ENCODE peak calls at places on chromosomes 16 and 17, in seven cellular contexts. R, K, Y, F, E, H and N are unnamed samples.

GRCh38 chr16:27177031-27177774 is 26.1 kb upstream of the KDM8 start:
- DNase-seq in R (no peak), K (no peak), Y (no peak), F (no peak), E (no peak), H (no peak), N (no peak)

GRCh38 chr17:14724770-14725169 is 423.9 kb downstream of the HS3ST3B1 start:
- DNase-seq in R (no peak), K (no peak), Y (no peak), F (no peak), E (no peak), H (no peak), N (no peak)

GRCh38 chr16:5025171-5025632 is 8.5 kb downstream of the NAGPA start:
- DNase-seq in R (peak; percentile 39), K (no peak), Y (no peak), F (no peak), E (no peak), H (peak; percentile 55), N (peak; percentile 50)

GRCh38 chr16:4273858-4274291 is 1.1 kb upstream of the TFAP4 start:
- DNase-seq in R (no peak), K (peak; percentile 51), Y (peak; percentile 32), F (no peak), E (peak; percentile 77), H (no peak), N (peak; percentile 73)

GRCh38 chr17:81396722-81397313 is 1.6 kb downstream of the BAHCC1 start:
- DNase-seq in R (no peak), K (no peak), Y (no peak), F (no peak), E (peak; percentile 67), H (no peak), N (no peak)

GRCh38 chr17:280216-280615 is 72.4 kb downstream of the RPH3AL start:
- DNase-seq in R (no peak), K (no peak), Y (no peak), F (no peak), E (no peak), H (no peak), N (no peak)

GRCh38 chr16:11665071-11665491 is 3.2 kb upstream of the SNN start:
- DNase-seq in R (no peak), K (no peak), Y (no peak), F (no peak), E (no peak), H (no peak), N (peak; percentile 46)

GRCh38 chr16:88870608-88871348 is 4.3 kb upstream of the PABPN1L start:
- DNase-seq in R (no peak), K (no peak), Y (no peak), F (no peak), E (no peak), H (peak; percentile 45), N (no peak)

GRCh38 chr16:31052131-31052530 is 18.8 kb downstream of the STX4 start:
- DNase-seq in R (no peak), K (peak; percentile 72), Y (peak; percentile 45), F (no peak), E (no peak), H (peak; percentile 57), N (no peak)

GRCh38 chr16:77788196-77789084 is at the start of gene VAT1L:
- DNase-seq in R (peak; percentile 7), K (no peak), Y (no peak), F (no peak), E (peak; percentile 89), H (peak; percentile 7), N (peak; percentile 44)

GRCh38 chr16:81654346-81654745 is 124.7 kb upstream of the PLCG2 start:
- DNase-seq in R (no peak), K (no peak), Y (no peak), F (no peak), E (no peak), H (no peak), N (no peak)

GRCh38 chr16:81650982-81651562 is 128.0 kb upstream of the PLCG2 start:
- DNase-seq in R (no peak), K (no peak), Y (no peak), F (no peak), E (no peak), H (peak; percentile 71), N (no peak)

GRCh38 chr16:81651758-81652718 is 127.1 kb upstream of the PLCG2 start:
- DNase-seq in R (no peak), K (no peak), Y (no peak), F (no peak), E (no peak), H (peak; percentile 86), N (no peak)

GRCh38 chr16:81655474-81656162 is 123.5 kb upstream of the PLCG2 start:
- DNase-seq in R (no peak), K (no peak), Y (no peak), F (no peak), E (no peak), H (no peak), N (no peak)

DNA sequence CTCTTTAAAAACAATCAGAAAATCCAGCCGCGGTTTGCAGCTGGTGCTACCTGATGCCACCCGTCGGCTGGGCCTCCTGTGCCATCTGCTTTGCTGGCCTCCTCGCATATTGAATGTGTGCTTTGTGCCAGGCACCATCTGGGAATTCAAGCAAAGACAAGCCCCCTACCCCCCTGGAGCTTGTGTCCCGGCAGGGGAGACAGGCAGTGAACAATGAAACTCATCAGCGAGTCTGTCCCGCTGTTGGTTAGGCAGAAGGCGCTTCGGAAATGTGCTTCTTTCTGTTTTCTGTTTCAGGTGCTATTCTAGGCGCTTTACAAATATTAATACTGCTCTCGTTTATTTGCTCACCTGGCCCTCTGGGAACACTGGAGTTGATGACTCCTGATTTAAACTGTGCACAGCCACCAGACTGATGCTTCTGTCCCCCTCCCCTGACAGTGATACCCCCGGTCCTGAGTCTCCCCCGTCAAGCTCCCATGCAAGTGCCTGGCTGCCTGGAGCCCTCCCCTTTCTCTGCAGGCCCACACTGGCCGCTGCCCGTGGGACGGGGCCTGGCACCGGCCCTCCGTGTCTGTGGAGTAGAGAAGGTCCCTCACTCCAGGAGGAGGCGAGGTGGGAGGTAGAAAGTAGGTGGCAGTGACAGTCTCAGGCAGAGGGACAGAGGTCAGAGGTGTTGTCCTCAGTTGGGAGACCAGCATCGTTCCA is 126.1 kb upstream of the PLCG2 start:
- DNase-seq in R (no peak), K (no peak), Y (no peak), F (no peak), E (no peak), H (no peak), N (no peak)
- TF ChIP-seq YY1 in R (peak; percentile 5), K (no peak), Y (no peak), F (no peak), E (no peak), H (no peak), N (no peak)

GRCh38 chr17:20040216-20040615 is 31.1 kb downstream of the SPECC1 start:
- DNase-seq in R (no peak), K (no peak), Y (no peak), F (no peak), E (no peak), H (no peak), N (no peak)
- TF ChIP-seq YY1 in R (no peak), K (no peak), Y (no peak), F (no peak), E (no peak), H (no peak), N (no peak)

GRCh38 chr17:38584350-38584925 is 21.3 kb downstream of the SRCIN1 start:
- DNase-seq in R (no peak), K (no peak), Y (peak; percentile 41), F (no peak), E (peak; percentile 86), H (peak; percentile 71), N (no peak)
- TF ChIP-seq YY1 in R (no peak), K (no peak), Y (peak; percentile 27), F (peak; percentile 55), E (no peak), H (no peak), N (no peak)

DNA sequence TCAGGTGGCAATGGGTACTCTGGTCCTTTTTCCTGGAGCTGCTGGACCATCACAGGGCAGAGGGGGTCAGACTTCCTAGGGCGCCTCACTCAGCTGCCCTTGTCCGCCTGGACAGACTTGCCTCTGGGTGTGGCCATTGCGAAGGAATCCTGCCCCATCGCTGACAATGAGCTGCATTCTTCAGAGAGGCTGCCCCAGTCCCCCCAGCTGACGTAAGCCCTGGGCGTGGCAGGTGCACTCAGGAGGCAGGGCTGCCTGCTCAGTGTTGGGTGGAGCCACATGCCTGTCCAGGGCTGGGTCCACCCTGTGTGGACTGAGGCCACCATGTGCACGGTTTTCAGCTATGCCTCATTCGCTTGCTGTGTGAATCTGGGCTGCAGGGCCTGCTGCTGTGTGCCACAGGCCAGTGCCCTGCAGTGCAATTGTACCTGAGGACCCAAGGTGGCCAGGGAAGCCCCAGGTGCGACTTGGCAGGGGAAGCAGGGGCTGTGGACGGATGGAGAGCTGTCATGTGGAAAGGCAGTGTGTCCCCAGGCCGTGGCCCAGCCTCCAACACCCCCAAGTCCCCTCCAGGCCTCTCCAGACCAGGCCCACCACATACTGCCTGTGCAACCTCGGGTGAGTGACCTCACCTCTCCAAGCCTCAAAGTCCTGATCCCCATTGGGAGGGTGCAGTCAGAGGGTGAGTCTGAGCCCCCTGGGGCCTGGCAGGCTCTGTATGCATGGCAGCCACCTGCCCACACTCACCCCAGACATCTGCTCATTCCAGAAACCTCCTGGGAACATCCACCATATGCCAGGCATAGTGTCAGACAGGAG is 14.0 kb upstream of the MPRIP start:
- DNase-seq in R (peak; percentile 56), K (peak; percentile 94), Y (peak; percentile 94), F (no peak), E (peak; percentile 30), H (peak; percentile 91), N (peak; percentile 78)
- TF ChIP-seq YY1 in R (no peak), K (peak; percentile 73), Y (peak; percentile 45), F (no peak), E (no peak), H (no peak), N (no peak)

DNA sequence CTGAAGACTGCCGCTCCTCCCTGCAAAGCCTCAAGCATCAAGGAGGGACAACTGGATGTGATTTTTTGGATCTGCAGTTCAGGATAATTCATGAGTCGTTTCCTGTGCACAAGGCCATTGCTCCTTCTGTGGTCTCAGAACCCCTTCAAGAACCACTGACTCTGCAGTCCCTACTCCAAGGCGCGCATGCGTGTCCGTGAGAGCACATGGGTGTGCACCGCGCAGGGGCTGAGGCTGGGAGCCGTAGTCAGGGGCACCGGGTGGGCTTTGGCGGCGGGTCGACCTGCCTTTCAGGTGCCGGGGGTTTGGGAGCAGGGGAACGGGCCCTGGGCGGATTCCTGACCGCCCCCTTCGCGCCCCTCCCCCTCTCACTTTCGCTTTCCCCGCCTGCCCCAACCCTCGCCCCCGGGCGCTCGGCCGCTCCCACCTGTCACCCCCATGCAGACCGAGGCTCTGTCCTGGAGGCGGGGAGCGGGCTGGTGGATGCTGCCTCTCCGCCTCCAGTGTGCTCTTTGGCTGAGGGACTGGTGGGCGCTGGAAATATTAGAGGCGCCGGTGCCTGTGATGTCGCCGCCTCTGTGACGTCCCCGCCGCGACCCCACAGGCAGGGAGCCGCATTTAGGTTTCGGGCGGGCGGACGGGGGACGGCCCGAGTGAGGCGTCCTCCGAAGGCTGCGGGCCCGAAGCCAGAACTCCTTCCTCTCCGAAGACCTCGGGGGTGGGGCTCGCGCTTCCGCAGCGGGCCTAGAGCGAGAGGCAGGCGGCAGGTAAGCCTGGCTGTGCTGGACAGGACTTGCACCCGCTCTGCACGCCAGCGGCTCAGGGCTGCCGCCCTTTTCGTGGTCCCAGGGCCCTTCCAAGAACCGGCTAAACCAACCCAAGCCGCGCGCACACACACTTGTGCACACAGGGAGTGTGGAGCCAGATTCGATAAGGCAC is at the start of gene SPATA32:
- DNase-seq in R (no peak), K (no peak), Y (no peak), F (no peak), E (peak; percentile 71), H (no peak), N (no peak)
- TF ChIP-seq YY1 in R (no peak), K (no peak), Y (no peak), F (no peak), E (no peak), H (no peak), N (no peak)